ENCODE peak calls at places on chromosomes 6 and 20, in nine cellular contexts. One of them, this sample, is unnamed.

GRCh38 chr6:83198486-83199172 is 5.5 kb downstream of the RWDD2A start:
- DNase-seq in GM04503: no peak
- DNase-seq in Daoy: peak; percentile 48
- DNase-seq in stomach: no peak
- DNase-seq in naive B cell: no peak
- DNase-seq in KBM-7: no peak
- DNase-seq in HTR-8/SVneo: no peak
- DNase-seq in AG08396: peak; percentile 26
- DNase-seq in C1 segment of cervical spinal cord: no peak
- DNase-seq in this sample: no peak

GRCh38 chr6:11296449-11297375 is 64.2 kb upstream of the NEDD9 start:
- DNase-seq in AG08396: no peak
- DNase-seq in HTR-8/SVneo: no peak
- DNase-seq in Daoy: no peak
- DNase-seq in GM04503: no peak
- DNase-seq in C1 segment of cervical spinal cord: no peak
- DNase-seq in naive B cell: no peak
- DNase-seq in KBM-7: no peak
- DNase-seq in stomach: no peak
- DNase-seq in this sample: no peak

GRCh38 chr20:31551581-31552081 is 37.4 kb downstream of the HM13 start:
- DNase-seq in Daoy: no peak
- DNase-seq in stomach: no peak
- DNase-seq in C1 segment of cervical spinal cord: no peak
- DNase-seq in KBM-7: no peak
- DNase-seq in HTR-8/SVneo: no peak
- DNase-seq in AG08396: no peak
- DNase-seq in naive B cell: no peak
- DNase-seq in GM04503: no peak
- DNase-seq in this sample: no peak

GRCh38 chr6:21992178-21992967 is 304.5 kb downstream of the PRL start:
- DNase-seq in GM04503: no peak
- DNase-seq in KBM-7: no peak
- DNase-seq in stomach: no peak
- DNase-seq in AG08396: peak; percentile 41
- DNase-seq in C1 segment of cervical spinal cord: no peak
- DNase-seq in Daoy: peak; percentile 65
- DNase-seq in naive B cell: no peak
- DNase-seq in HTR-8/SVneo: peak; percentile 53
- DNase-seq in this sample: peak; percentile 15

GRCh38 chr6:43702147-43702521 is 14.5 kb upstream of the MRPS18A start:
- DNase-seq in AG08396: no peak
- DNase-seq in stomach: no peak
- DNase-seq in GM04503: no peak
- DNase-seq in Daoy: no peak
- DNase-seq in C1 segment of cervical spinal cord: no peak
- DNase-seq in HTR-8/SVneo: no peak
- DNase-seq in naive B cell: no peak
- DNase-seq in KBM-7: no peak
- DNase-seq in this sample: no peak

GRCh38 chr6:130945401-130945919 is 117.6 kb downstream of the EPB41L2 start:
- DNase-seq in C1 segment of cervical spinal cord: no peak
- DNase-seq in KBM-7: peak; percentile 55
- DNase-seq in GM04503: no peak
- DNase-seq in AG08396: no peak
- DNase-seq in Daoy: no peak
- DNase-seq in HTR-8/SVneo: no peak
- DNase-seq in stomach: no peak
- DNase-seq in naive B cell: no peak
- DNase-seq in this sample: no peak

GRCh38 chr20:59816146-59816743 is 117.2 kb downstream of the SYCP2 start:
- DNase-seq in naive B cell: no peak
- DNase-seq in AG08396: no peak
- DNase-seq in Daoy: no peak
- DNase-seq in HTR-8/SVneo: no peak
- DNase-seq in stomach: no peak
- DNase-seq in C1 segment of cervical spinal cord: no peak
- DNase-seq in GM04503: no peak
- DNase-seq in KBM-7: no peak
- DNase-seq in this sample: no peak

GRCh38 chr20:1964061-1964460 is 29.8 kb downstream of the PDYN start:
- DNase-seq in Daoy: no peak
- DNase-seq in naive B cell: no peak
- DNase-seq in stomach: no peak
- DNase-seq in KBM-7: no peak
- DNase-seq in C1 segment of cervical spinal cord: no peak
- DNase-seq in AG08396: no peak
- DNase-seq in GM04503: no peak
- DNase-seq in HTR-8/SVneo: no peak
- DNase-seq in this sample: no peak

GRCh38 chr20:60966766-60967165 is 285.3 kb upstream of the CDH4 start:
- DNase-seq in stomach: no peak
- DNase-seq in GM04503: no peak
- DNase-seq in KBM-7: no peak
- DNase-seq in Daoy: no peak
- DNase-seq in AG08396: no peak
- DNase-seq in C1 segment of cervical spinal cord: no peak
- DNase-seq in naive B cell: no peak
- DNase-seq in HTR-8/SVneo: no peak
- DNase-seq in this sample: no peak

GRCh38 chr6:144158133-144158532 is 7.8 kb downstream of the STX11 start:
- DNase-seq in GM04503: peak; percentile 87
- DNase-seq in naive B cell: no peak
- DNase-seq in Daoy: peak; percentile 75
- DNase-seq in HTR-8/SVneo: peak; percentile 67
- DNase-seq in stomach: no peak
- DNase-seq in KBM-7: no peak
- DNase-seq in C1 segment of cervical spinal cord: no peak
- DNase-seq in AG08396: peak; percentile 86
- DNase-seq in this sample: peak; percentile 81

This sample was measured in HS-5.